ENCODE peak calls at places on chromosomes 3 and 15, in seven cellular contexts. R is tibial nerve, B is fibroblast of the aortic adventitia, X is psoas muscle, I is thoracic aorta, U is heart left ventricle, P is lower lobe of right lung. K is an unnamed sample.

GRCh38 chr15:29141908-29142747 is 127.5 kb downstream of the NSMCE3 start:
- DNase-seq in R (peak; percentile 8), B (peak; percentile 6), X (no peak), I (no peak), U (no peak), P (no peak), K (no peak)

GRCh38 chr3:75906555-75907112 is 121.3 kb upstream of the ZNF717 start:
- DNase-seq in R (no peak), B (no peak), X (peak; percentile 30), I (no peak), U (no peak), P (no peak), K (peak; percentile 73)

GRCh38 chr15:100628746-100629145 is 26.4 kb downstream of the ASB7 start:
- DNase-seq in R (no peak), B (peak; percentile 88), X (no peak), I (no peak), U (no peak), P (no peak), K (no peak)

GRCh38 chr15:77706482-77707244 is 74.0 kb upstream of the LINGO1 start:
- DNase-seq in R (no peak), B (no peak), X (no peak), I (no peak), U (no peak), P (no peak), K (no peak)

GRCh38 chr3:43162573-43163084 is 56.8 kb upstream of the POMGNT2 start:
- DNase-seq in R (no peak), B (no peak), X (no peak), I (no peak), U (no peak), P (no peak), K (no peak)

GRCh38 chr15:40338041-40338657 is 2.6 kb downstream of the CCDC9B start:
- DNase-seq in R (no peak), B (peak; percentile 42), X (peak; percentile 82), I (peak; percentile 61), U (peak; percentile 82), P (peak; percentile 89), K (peak; percentile 56)

GRCh38 chr3:180617049-180617448 is 15.1 kb downstream of the TTC14 start:
- DNase-seq in R (no peak), B (no peak), X (no peak), I (no peak), U (no peak), P (no peak), K (no peak)

GRCh38 chr3:55746808-55747413 is 259.8 kb upstream of the WNT5A start:
- DNase-seq in R (no peak), B (peak; percentile 57), X (no peak), I (no peak), U (no peak), P (no peak), K (no peak)

GRCh38 chr3:195131149-195131548 is 139.8 kb downstream of the XXYLT1 start:
- DNase-seq in R (no peak), B (no peak), X (no peak), I (no peak), U (no peak), P (no peak), K (no peak)

GRCh38 chr3:33775363-33775762 is 23.1 kb upstream of the PDCD6IP start:
- DNase-seq in R (no peak), B (no peak), X (no peak), I (no peak), U (no peak), P (no peak), K (no peak)

GRCh38 chr3:44106761-44107160 is 134.9 kb upstream of the TOPAZ1 start:
- DNase-seq in R (no peak), B (no peak), X (no peak), I (no peak), U (no peak), P (no peak), K (peak; percentile 34)

GRCh38 chr3:171462224-171462623 is 2.0 kb upstream of the TNIK start:
- DNase-seq in R (no peak), B (no peak), X (no peak), I (no peak), U (no peak), P (no peak), K (no peak)

GRCh38 chr3:127544151-127544805 is 46.3 kb downstream of the TPRA1 start:
- DNase-seq in R (peak; percentile 58), B (peak; percentile 63), X (peak; percentile 84), I (no peak), U (peak; percentile 61), P (peak; percentile 84), K (peak; percentile 78)

GRCh38 chr3:14130230-14130629 is 5.4 kb downstream of the TMEM43 start:
- DNase-seq in R (no peak), B (no peak), X (no peak), I (no peak), U (no peak), P (no peak), K (no peak)

GRCh38 chr3:35677797-35678196 is 38.5 kb downstream of the ARPP21 start:
- DNase-seq in R (no peak), B (peak; percentile 30), X (no peak), I (no peak), U (no peak), P (no peak), K (peak; percentile 61)
- H3K4me3 ChIP-seq in R (no peak overlapping the region), B (no peak overlapping the region), X (peak overlapping the region; percentile 72), I (no peak overlapping the region), U (no peak overlapping the region), P (no peak overlapping the region), K (no peak overlapping the region)

GRCh38 chr3:158109804-158110657 is at the start of gene RSRC1:
- DNase-seq in R (peak; percentile 66), B (peak; percentile 87), X (peak; percentile 91), I (peak; percentile 44), U (peak; percentile 86), P (peak; percentile 92), K (peak; percentile 89)

GRCh38 chr3:158108596-158108995 is 1.3 kb upstream of the RSRC1 start:
- DNase-seq in R (no peak), B (no peak), X (no peak), I (no peak), U (no peak), P (no peak), K (peak; percentile 70)

GRCh38 chr3:158109295-158109803 is 540 bp upstream of the RSRC1 start:
- DNase-seq in R (no peak), B (no peak), X (no peak), I (no peak), U (no peak), P (no peak), K (no peak)

GRCh38 chr3:158110658-158111018 is 749 bp downstream of the RSRC1 start:
- DNase-seq in R (no peak), B (no peak), X (no peak), I (no peak), U (no peak), P (no peak), K (no peak)

GRCh38 chr3:158111861-158112260 is 2.0 kb downstream of the RSRC1 start:
- DNase-seq in R (no peak), B (no peak), X (no peak), I (no peak), U (no peak), P (no peak), K (no peak)
- H3K4me3 ChIP-seq in R (no peak overlapping the region), B (no peak overlapping the region), X (no peak overlapping the region), I (no peak overlapping the region), U (no peak overlapping the region), P (no peak overlapping the region), K (no peak overlapping the region)

GRCh38 chr3:36765104-36765503 is 751 bp upstream of the DCLK3 start:
- DNase-seq in R (no peak), B (no peak), X (no peak), I (no peak), U (no peak), P (no peak), K (no peak)

GRCh38 chr3:36763111-36763849 is 1.1 kb downstream of the DCLK3 start:
- DNase-seq in R (no peak), B (no peak), X (no peak), I (no peak), U (no peak), P (no peak), K (no peak)

GRCh38 chr3:36763850-36764703 is at the start of gene DCLK3:
- DNase-seq in R (no peak), B (no peak), X (peak; percentile 56), I (no peak), U (peak; percentile 25), P (no peak), K (peak; percentile 9)

GRCh38 chr3:36769926-36770325 is 5.6 kb upstream of the DCLK3 start:
- DNase-seq in R (no peak), B (no peak), X (no peak), I (no peak), U (no peak), P (no peak), K (no peak)

DNA sequence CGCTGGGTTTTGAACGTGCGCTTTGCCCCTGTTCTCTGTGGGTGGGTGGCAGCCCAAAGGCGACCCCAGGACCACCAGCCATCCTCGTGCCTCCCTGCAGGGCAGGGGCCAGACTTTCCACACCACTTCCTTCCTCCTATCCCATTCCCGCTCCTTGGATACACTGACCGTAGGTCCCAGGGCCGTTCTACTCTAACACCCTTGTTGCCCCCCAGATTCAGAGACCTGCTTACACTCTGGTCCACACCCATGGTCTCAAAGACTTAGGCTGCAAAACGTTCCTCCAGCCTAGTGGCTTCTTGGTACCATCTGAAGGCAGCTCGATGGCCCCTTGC is 318 bp upstream of the DCLK3 start:
- DNase-seq in R (no peak), B (no peak), X (no peak), I (no peak), U (no peak), P (no peak), K (no peak)
- H3K4me3 ChIP-seq in R (peak overlapping the region; percentile 7), B (no peak overlapping the region), X (peak overlapping the region; percentile 56), I (peak overlapping the region; percentile 55), U (peak overlapping the region; percentile 52), P (peak overlapping the region; percentile 40), K (no peak overlapping the region)

DNA sequence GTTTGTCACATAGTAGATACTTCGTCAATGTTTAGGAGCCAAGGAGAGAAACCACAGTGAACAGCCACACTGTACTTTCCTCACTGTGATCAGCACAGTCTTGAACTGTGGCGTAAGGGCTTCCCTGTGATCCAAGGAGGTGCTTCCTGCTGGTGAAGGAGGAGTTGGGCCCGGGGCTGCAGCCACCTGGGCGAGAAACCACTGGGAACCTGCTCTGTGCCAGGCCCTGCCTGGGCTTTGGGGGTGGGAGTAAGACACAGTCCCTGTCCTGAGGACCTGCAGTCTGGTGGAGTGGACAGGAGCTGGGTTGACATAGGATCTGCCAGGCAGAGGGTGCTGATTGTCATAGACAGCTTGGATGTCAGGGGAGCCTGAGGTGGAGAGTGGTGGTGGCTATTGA is 60.5 kb upstream of the MRPS22 start:
- DNase-seq in R (no peak), B (no peak), X (peak; percentile 26), I (no peak), U (no peak), P (no peak), K (no peak)
- H3K4me3 ChIP-seq in R (no peak overlapping the region), B (no peak overlapping the region), X (no peak overlapping the region), I (no peak overlapping the region), U (no peak overlapping the region), P (no peak overlapping the region), K (peak overlapping the region; percentile 38)

GRCh38 chr15:32682569-32682968 is 35.2 kb upstream of the GREM1 start:
- DNase-seq in R (no peak), B (peak; percentile 97), X (no peak), I (no peak), U (no peak), P (no peak), K (peak; percentile 96)
- H3K4me3 ChIP-seq in R (no peak overlapping the region), B (no peak overlapping the region), X (no peak overlapping the region), I (no peak overlapping the region), U (no peak overlapping the region), P (no peak overlapping the region), K (no peak overlapping the region)

GRCh38 chr3:147397155-147397888 is 9.0 kb downstream of the ZIC4 start:
- DNase-seq in R (no peak), B (no peak), X (no peak), I (no peak), U (no peak), P (no peak), K (no peak)
- H3K4me3 ChIP-seq in R (no peak overlapping the region), B (no peak overlapping the region), X (no peak overlapping the region), I (peak overlapping the region; percentile 24), U (no peak overlapping the region), P (no peak overlapping the region), K (no peak overlapping the region)

K was measured in foreskin fibroblast.